ENCODE peak calls at places on chromosomes 4 and X, in four cellular contexts. One of them, this sample, is unnamed.

GRCh38 chrX:148203531-148203930 is 222.4 kb downstream of the FMR1NB start:
- DNase-seq in H1: no peak
- DNase-seq in HepG2: no peak
- DNase-seq in GM12878: no peak
- DNase-seq in this sample: no peak

GRCh38 chrX:86154586-86154985 is 6.3 kb downstream of the DACH2 start:
- DNase-seq in H1: no peak
- DNase-seq in HepG2: no peak
- DNase-seq in GM12878: no peak
- DNase-seq in this sample: no peak

GRCh38 chr4:22679518-22679897 is 13.2 kb upstream of the GBA3 start:
- DNase-seq in H1: no peak
- DNase-seq in HepG2: no peak
- DNase-seq in GM12878: no peak
- DNase-seq in this sample: no peak

GRCh38 chrX:153608821-153609220 is 9.9 kb upstream of the CCNQ start:
- DNase-seq in H1: no peak
- DNase-seq in HepG2: no peak
- DNase-seq in GM12878: no peak
- DNase-seq in this sample: no peak

GRCh38 chr4:148006025-148006424 is 274.1 kb downstream of the ARHGAP10 start:
- DNase-seq in H1: no peak
- DNase-seq in HepG2: no peak
- DNase-seq in GM12878: no peak
- DNase-seq in this sample: no peak

GRCh38 chrX:2928583-2929434 is at the start of gene ARSD:
- DNase-seq in H1: peak; percentile 73
- DNase-seq in HepG2: peak; percentile 74
- DNase-seq in GM12878: no peak
- DNase-seq in this sample: peak; percentile 89

GRCh38 chr4:184856277-184856609 is 30.5 kb upstream of the ACSL1 start:
- DNase-seq in H1: no peak
- DNase-seq in HepG2: no peak
- DNase-seq in GM12878: no peak
- DNase-seq in this sample: no peak

GRCh38 chr4:10084651-10085320 is 31.8 kb downstream of the WDR1 start:
- DNase-seq in H1: no peak
- DNase-seq in HepG2: no peak
- DNase-seq in GM12878: no peak
- DNase-seq in this sample: no peak

GRCh38 chr4:117623321-117623720 is 411.0 kb upstream of the NDST3 start:
- DNase-seq in H1: no peak
- DNase-seq in HepG2: no peak
- DNase-seq in GM12878: no peak
- DNase-seq in this sample: no peak

GRCh38 chrX:29947225-29947624 is 268.1 kb upstream of the MAGEB2 start:
- DNase-seq in H1: no peak
- DNase-seq in HepG2: no peak
- DNase-seq in GM12878: no peak
- DNase-seq in this sample: no peak

GRCh38 chr4:59729321-59729720 is 1470.8 kb upstream of the ADGRL3 start:
- DNase-seq in H1: no peak
- DNase-seq in HepG2: no peak
- DNase-seq in GM12878: no peak
- DNase-seq in this sample: no peak

GRCh38 chrX:70054391-70054790 is 4.7 kb upstream of the AWAT2 start:
- DNase-seq in H1: no peak
- DNase-seq in HepG2: no peak
- DNase-seq in GM12878: no peak
- DNase-seq in this sample: no peak

GRCh38 chr4:56655627-56656345 is 25.3 kb downstream of the HOPX start:
- DNase-seq in H1: no peak
- DNase-seq in HepG2: no peak
- DNase-seq in GM12878: no peak
- DNase-seq in this sample: no peak

GRCh38 chrX:46796574-46797191 is 37.8 kb upstream of the SLC9A7 start:
- DNase-seq in H1: no peak
- DNase-seq in HepG2: peak; percentile 54
- DNase-seq in GM12878: no peak
- DNase-seq in this sample: peak; percentile 57

GRCh38 chrX:23699636-23700194 is 32.4 kb downstream of the PRDX4 start:
- DNase-seq in H1: no peak
- DNase-seq in HepG2: no peak
- DNase-seq in GM12878: no peak
- DNase-seq in this sample: peak; percentile 9

DNA sequence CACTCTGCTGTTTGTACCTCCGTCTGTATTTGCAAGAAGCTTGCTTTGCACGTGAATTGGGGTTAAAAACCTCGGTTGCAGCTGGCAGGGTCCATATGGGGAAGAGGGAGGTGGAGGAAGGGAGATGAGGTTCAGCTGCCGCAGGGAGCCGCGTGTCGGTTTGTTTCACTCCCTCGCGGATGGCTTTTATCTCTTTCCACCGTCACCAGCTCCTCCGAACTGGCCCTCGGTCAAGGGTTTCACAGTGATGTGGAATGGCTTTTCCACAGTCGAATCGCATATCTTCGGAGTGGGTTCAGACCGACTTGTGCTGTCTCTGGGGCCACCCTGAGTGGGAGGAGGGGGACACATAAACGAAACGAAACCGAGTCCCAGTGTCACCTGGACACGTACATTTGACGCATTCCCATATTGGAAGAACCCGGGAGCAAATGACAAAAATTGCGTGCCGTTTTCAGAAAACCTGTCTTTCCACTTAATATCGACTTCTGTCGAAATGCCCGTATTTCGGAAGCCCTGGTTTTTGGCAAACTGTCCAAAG is 929 bp downstream of the ZBTB33 start:
- DNase-seq in H1: no peak
- DNase-seq in HepG2: peak; percentile 3
- DNase-seq in GM12878: no peak
- DNase-seq in this sample: no peak
- TF ChIP-seq YY1 in H1: no peak
- TF ChIP-seq YY1 in HepG2: no peak
- TF ChIP-seq YY1 in GM12878: no peak
- TF ChIP-seq YY1 in this sample: no peak

GRCh38 chr4:6277139-6277802 is 7.6 kb downstream of the WFS1 start:
- DNase-seq in H1: no peak
- DNase-seq in HepG2: peak; percentile 47
- DNase-seq in GM12878: no peak
- DNase-seq in this sample: no peak
- H3K9ac ChIP-seq in H1: no peak overlapping the region
- H3K9ac ChIP-seq in HepG2: peak overlapping the region; percentile 72
- H3K9ac ChIP-seq in GM12878: no peak overlapping the region
- H3K9ac ChIP-seq in this sample: peak overlapping the region; percentile 26

GRCh38 chr4:118969359-118969758 is 80.7 kb downstream of the SYNPO2 start:
- DNase-seq in H1: no peak
- DNase-seq in HepG2: peak; percentile 11
- DNase-seq in GM12878: no peak
- DNase-seq in this sample: peak; percentile 15
- TF ChIP-seq SUZ12 in H1: no peak
- TF ChIP-seq SUZ12 in HepG2: no peak
- TF ChIP-seq SUZ12 in GM12878: no peak
- TF ChIP-seq SUZ12 in this sample: no peak

DNA sequence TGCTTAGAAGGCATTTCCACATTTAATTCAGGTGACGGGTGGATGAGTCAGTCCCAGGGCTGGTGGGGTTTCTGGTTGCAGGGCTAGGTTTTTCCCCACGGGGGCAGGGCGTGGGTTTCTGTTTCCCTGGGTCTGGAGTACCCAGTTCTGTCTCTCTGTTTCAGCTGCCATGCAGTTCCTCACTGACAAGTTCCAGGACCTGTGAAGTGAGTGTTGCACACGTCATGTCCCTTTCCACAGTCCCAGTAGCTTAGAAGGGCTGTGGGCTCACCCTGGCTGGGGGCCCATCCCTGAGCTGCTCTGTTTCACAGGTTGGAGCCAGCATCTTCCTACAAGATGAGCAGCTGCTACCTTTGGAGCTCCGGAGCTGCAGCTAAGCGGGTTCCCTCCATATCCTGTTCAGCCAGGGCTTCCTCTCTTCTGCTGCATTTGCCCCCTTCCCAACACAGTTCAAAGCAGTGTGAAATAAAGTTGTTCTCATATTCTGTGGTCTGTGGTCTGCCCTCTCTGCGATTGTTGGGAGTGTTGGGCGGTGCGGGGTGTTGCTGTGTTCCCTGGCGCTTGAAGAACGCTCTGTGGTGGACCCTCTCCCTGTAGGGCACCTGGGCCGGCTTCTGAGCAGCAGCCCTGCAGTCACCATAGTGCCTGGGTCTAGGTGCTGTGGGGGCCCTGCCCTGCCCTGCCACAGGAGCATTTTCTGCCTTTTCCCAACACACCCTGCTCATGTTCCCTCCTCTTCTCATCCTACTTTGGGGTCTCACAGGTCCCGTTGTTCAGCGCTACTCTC is 3.9 kb downstream of the LOC101059915 start:
- DNase-seq in H1: no peak
- DNase-seq in HepG2: no peak
- DNase-seq in GM12878: no peak
- DNase-seq in this sample: no peak
- TF ChIP-seq YY1 in H1: no peak
- TF ChIP-seq YY1 in HepG2: no peak
- TF ChIP-seq YY1 in GM12878: no peak
- TF ChIP-seq YY1 in this sample: no peak

DNA sequence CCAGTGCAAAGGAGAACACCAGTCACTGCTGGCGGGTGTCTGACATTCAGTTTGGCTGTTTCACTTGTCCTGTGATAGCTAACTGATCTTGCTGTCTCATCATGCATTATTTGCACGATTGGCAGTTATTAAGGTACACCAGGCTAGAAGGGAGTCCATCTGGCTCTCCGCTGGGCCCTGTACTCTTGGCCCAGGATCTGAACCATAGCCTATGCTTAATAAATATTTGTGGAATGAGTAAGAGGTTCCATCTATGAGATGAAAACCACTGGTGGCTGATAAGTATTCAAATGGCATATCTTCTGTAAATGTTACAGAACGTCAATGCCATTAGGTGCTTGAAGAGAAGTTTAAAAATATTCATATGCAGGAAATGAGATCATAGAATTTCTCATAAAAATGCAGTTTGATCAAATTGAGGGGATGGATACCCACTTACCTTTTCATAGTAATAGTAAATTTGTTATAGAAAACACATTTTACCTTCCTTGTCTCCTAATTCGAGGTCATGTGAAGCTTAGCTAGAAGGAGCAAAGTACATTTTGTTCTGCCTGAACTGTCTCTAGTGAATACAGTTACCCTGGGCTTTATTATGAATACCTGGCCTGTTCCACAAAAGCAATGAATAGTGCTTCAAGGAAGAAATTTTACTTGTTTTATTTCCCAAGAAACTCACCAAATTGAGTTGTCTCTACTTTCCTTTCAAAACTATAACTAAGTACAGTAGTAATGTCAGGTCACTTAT is 213.5 kb downstream of the CBR4 start:
- DNase-seq in H1: no peak
- DNase-seq in HepG2: peak; percentile 80
- DNase-seq in GM12878: no peak
- DNase-seq in this sample: no peak
- H3K9ac ChIP-seq in H1: no peak overlapping the region
- H3K9ac ChIP-seq in HepG2: no peak overlapping the region
- H3K9ac ChIP-seq in GM12878: no peak overlapping the region
- H3K9ac ChIP-seq in this sample: no peak overlapping the region

GRCh38 chrX:102892103-102892502 is 45.0 kb upstream of the RAB40AL start:
- DNase-seq in H1: no peak
- DNase-seq in HepG2: no peak
- DNase-seq in GM12878: no peak
- DNase-seq in this sample: no peak
- TF ChIP-seq SUZ12 in H1: no peak
- TF ChIP-seq SUZ12 in HepG2: no peak
- TF ChIP-seq SUZ12 in GM12878: no peak
- TF ChIP-seq SUZ12 in this sample: no peak

GRCh38 chrX:51456814-51457213 is 39.6 kb downstream of the NUDT11 start:
- DNase-seq in H1: no peak
- DNase-seq in HepG2: peak; percentile 0
- DNase-seq in GM12878: no peak
- DNase-seq in this sample: no peak

GRCh38 chrX:51461053-51462050 is 35.0 kb downstream of the NUDT11 start:
- DNase-seq in H1: no peak
- DNase-seq in HepG2: peak; percentile 6
- DNase-seq in GM12878: no peak
- DNase-seq in this sample: no peak

GRCh38 chrX:51459125-51459524 is 37.3 kb downstream of the NUDT11 start:
- DNase-seq in H1: no peak
- DNase-seq in HepG2: peak; percentile 3
- DNase-seq in GM12878: no peak
- DNase-seq in this sample: no peak

DNA sequence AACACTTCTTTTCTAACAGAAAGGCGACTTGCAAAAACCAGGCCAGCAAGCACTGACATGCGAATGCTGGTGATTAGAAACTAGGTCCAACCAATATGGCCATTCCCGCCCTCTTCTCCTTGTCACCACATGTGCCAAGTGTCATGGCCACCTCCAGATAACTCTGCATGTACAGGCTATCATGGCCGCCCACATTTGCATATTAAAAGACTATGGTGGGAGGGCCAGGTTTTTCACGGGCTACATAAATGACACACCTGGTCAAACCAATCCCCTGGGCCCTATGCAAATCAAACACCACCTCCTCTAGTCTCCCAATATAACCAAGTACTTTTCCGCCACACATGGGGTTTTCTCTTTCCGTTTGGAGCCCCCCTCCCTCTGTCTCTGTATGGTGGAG is 40.1 kb downstream of the NUDT11 start:
- DNase-seq in H1: no peak
- DNase-seq in HepG2: no peak
- DNase-seq in GM12878: no peak
- DNase-seq in this sample: no peak
- TF ChIP-seq YY1 in H1: peak; percentile 85
- TF ChIP-seq YY1 in HepG2: no peak
- TF ChIP-seq YY1 in GM12878: peak; percentile 27
- TF ChIP-seq YY1 in this sample: peak; percentile 16

This sample was measured in NT2/D1.